ENCODE peak calls at places on chromosome 7, in six cellular contexts. One of them, this sample, is unnamed.

GRCh38 chr7:80107278-80107677 is 27.4 kb upstream of the GNAI1 start:
- DNase-seq in IMR-90: no peak
- DNase-seq in Panc1: no peak
- DNase-seq in upper lobe of left lung: no peak
- DNase-seq in CD8-positive, alpha-beta T cell: no peak
- DNase-seq in A549: no peak
- DNase-seq in this sample: no peak

GRCh38 chr7:1868400-1869165 is 198.5 kb downstream of the ELFN1 start:
- DNase-seq in IMR-90: no peak
- DNase-seq in Panc1: no peak
- DNase-seq in upper lobe of left lung: peak; percentile 81
- DNase-seq in CD8-positive, alpha-beta T cell: no peak
- DNase-seq in A549: no peak
- DNase-seq in this sample: no peak

GRCh38 chr7:30135271-30135550 is 425 bp downstream of the MTURN start:
- DNase-seq in IMR-90: no peak
- DNase-seq in Panc1: no peak
- DNase-seq in upper lobe of left lung: no peak
- DNase-seq in CD8-positive, alpha-beta T cell: no peak
- DNase-seq in A549: no peak
- DNase-seq in this sample: no peak

GRCh38 chr7:14714161-14714728 is 188.3 kb downstream of the DGKB start:
- DNase-seq in IMR-90: no peak
- DNase-seq in Panc1: no peak
- DNase-seq in upper lobe of left lung: no peak
- DNase-seq in CD8-positive, alpha-beta T cell: no peak
- DNase-seq in A549: no peak
- DNase-seq in this sample: no peak

GRCh38 chr7:116169060-116169459 is 41.3 kb upstream of the TES start:
- DNase-seq in IMR-90: peak; percentile 76
- DNase-seq in Panc1: no peak
- DNase-seq in upper lobe of left lung: no peak
- DNase-seq in CD8-positive, alpha-beta T cell: no peak
- DNase-seq in A549: peak; percentile 15
- DNase-seq in this sample: no peak

GRCh38 chr7:71414490-71414889 is 282.5 kb downstream of the GALNT17 start:
- DNase-seq in IMR-90: no peak
- DNase-seq in Panc1: no peak
- DNase-seq in upper lobe of left lung: no peak
- DNase-seq in CD8-positive, alpha-beta T cell: no peak
- DNase-seq in A549: no peak
- DNase-seq in this sample: no peak

GRCh38 chr7:141158562-141158961 is 84.7 kb downstream of the TMEM178B start:
- DNase-seq in IMR-90: peak; percentile 94
- DNase-seq in Panc1: peak; percentile 50
- DNase-seq in upper lobe of left lung: no peak
- DNase-seq in CD8-positive, alpha-beta T cell: no peak
- DNase-seq in A549: peak; percentile 18
- DNase-seq in this sample: no peak

GRCh38 chr7:50185188-50185587 is 92.1 kb upstream of the ZPBP start:
- DNase-seq in IMR-90: no peak
- DNase-seq in Panc1: no peak
- DNase-seq in upper lobe of left lung: no peak
- DNase-seq in CD8-positive, alpha-beta T cell: no peak
- DNase-seq in A549: no peak
- DNase-seq in this sample: no peak

GRCh38 chr7:117731455-117731854 is 141.8 kb downstream of the CTTNBP2 start:
- DNase-seq in IMR-90: peak; percentile 22
- DNase-seq in Panc1: no peak
- DNase-seq in upper lobe of left lung: no peak
- DNase-seq in CD8-positive, alpha-beta T cell: no peak
- DNase-seq in A549: no peak
- DNase-seq in this sample: no peak

GRCh38 chr7:133448012-133448411 is 195.1 kb downstream of the EXOC4 start:
- DNase-seq in IMR-90: no peak
- DNase-seq in Panc1: no peak
- DNase-seq in upper lobe of left lung: no peak
- DNase-seq in CD8-positive, alpha-beta T cell: no peak
- DNase-seq in A549: no peak
- DNase-seq in this sample: no peak

GRCh38 chr7:97009753-97010732 is 4.7 kb downstream of the DLX6 start:
- DNase-seq in IMR-90: no peak
- DNase-seq in Panc1: no peak
- DNase-seq in upper lobe of left lung: peak; percentile 46
- DNase-seq in CD8-positive, alpha-beta T cell: no peak
- DNase-seq in A549: no peak
- DNase-seq in this sample: no peak

GRCh38 chr7:94160719-94161435 is 156.7 kb upstream of the BET1 start:
- DNase-seq in IMR-90: no peak
- DNase-seq in Panc1: no peak
- DNase-seq in upper lobe of left lung: no peak
- DNase-seq in CD8-positive, alpha-beta T cell: no peak
- DNase-seq in A549: no peak
- DNase-seq in this sample: no peak

GRCh38 chr7:70616821-70617220 is 515.1 kb upstream of the GALNT17 start:
- DNase-seq in IMR-90: no peak
- DNase-seq in Panc1: no peak
- DNase-seq in upper lobe of left lung: no peak
- DNase-seq in CD8-positive, alpha-beta T cell: no peak
- DNase-seq in A549: no peak
- DNase-seq in this sample: no peak

GRCh38 chr7:3294432-3295100 is 6.5 kb upstream of the SDK1 start:
- DNase-seq in IMR-90: no peak
- DNase-seq in Panc1: no peak
- DNase-seq in upper lobe of left lung: no peak
- DNase-seq in CD8-positive, alpha-beta T cell: no peak
- DNase-seq in A549: no peak
- DNase-seq in this sample: no peak

GRCh38 chr7:95209276-95209675 is 115.1 kb downstream of the PON1 start:
- DNase-seq in IMR-90: no peak
- DNase-seq in Panc1: no peak
- DNase-seq in upper lobe of left lung: no peak
- DNase-seq in CD8-positive, alpha-beta T cell: no peak
- DNase-seq in A549: no peak
- DNase-seq in this sample: no peak

DNA sequence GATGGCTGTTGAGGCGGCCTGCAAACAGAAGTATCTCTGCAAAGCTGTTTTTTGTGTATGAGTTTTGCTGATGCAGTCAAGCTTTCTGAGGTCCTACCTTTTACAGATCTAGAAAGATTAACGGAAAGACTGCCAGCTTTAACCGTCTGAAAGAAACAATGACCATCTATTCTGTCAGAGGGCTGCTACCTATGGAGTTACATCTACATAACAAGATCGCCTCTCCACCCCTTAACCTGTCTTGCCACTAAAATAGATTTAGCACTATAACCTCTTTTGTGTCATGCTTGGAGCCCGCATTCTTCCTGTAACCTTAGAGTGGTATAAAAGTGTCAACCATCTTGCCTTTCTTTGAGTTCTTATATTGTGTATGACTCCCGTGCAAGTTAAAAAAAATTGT is 291.2 kb downstream of the POM121L12 start:
- DNase-seq in IMR-90: no peak
- DNase-seq in Panc1: no peak
- DNase-seq in upper lobe of left lung: no peak
- DNase-seq in CD8-positive, alpha-beta T cell: no peak
- DNase-seq in A549: no peak
- DNase-seq in this sample: no peak
- H3K9me3 ChIP-seq in IMR-90: peaks cover 4% of the 10 kb centered on the region
- H3K9me3 ChIP-seq in Panc1: peaks cover 3% of the 10 kb centered on the region
- H3K9me3 ChIP-seq in upper lobe of left lung: no peaks in the 10 kb centered on the region
- H3K9me3 ChIP-seq in CD8-positive, alpha-beta T cell: no peaks in the 10 kb centered on the region
- H3K9me3 ChIP-seq in A549: peaks cover 3% of the 10 kb centered on the region
- H3K9me3 ChIP-seq in this sample: no peaks in the 10 kb centered on the region

DNA sequence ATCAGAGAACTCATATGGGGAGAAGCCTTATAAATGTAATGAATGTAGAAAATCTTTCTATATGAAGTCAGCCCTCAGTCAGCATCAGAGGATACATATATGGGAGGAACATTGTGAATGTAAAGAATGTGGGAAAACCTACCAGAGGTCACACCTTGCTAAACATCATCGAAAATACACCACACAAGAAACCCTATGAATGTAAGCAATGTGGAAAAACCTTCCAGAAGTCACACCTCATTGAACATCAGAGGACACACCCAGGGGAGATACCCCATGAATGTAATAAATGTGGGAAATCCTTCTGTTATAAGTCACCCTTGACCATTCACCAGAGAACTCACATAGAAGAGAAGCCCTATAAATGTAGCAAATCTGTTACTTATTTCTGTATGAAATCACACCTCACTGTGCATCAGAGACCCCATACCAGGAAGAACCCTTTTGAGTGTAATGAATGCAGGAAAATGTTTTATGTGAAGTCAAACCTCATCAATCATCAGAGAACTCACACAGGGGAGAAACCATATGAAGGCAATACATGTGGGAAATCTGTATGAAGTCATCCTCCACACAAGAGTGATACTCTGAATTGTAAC is 30.8 kb downstream of the ZNF12 start:
- DNase-seq in IMR-90: no peak
- DNase-seq in Panc1: no peak
- DNase-seq in upper lobe of left lung: no peak
- DNase-seq in CD8-positive, alpha-beta T cell: no peak
- DNase-seq in A549: no peak
- DNase-seq in this sample: no peak
- H3K9me3 ChIP-seq in IMR-90: peaks cover 52% of the 10 kb centered on the region
- H3K9me3 ChIP-seq in Panc1: peaks cover 53% of the 10 kb centered on the region
- H3K9me3 ChIP-seq in upper lobe of left lung: peaks cover 76% of the 10 kb centered on the region
- H3K9me3 ChIP-seq in CD8-positive, alpha-beta T cell: peaks cover 50% of the 10 kb centered on the region
- H3K9me3 ChIP-seq in A549: peaks cover 83% of the 10 kb centered on the region
- H3K9me3 ChIP-seq in this sample: peaks cover 21% of the 10 kb centered on the region

GRCh38 chr7:57415326-57415725 is 34.7 kb upstream of the ZNF716 start:
- DNase-seq in IMR-90: no peak
- DNase-seq in Panc1: no peak
- DNase-seq in upper lobe of left lung: no peak
- DNase-seq in CD8-positive, alpha-beta T cell: no peak
- DNase-seq in A549: no peak
- DNase-seq in this sample: no peak
- H3K9me3 ChIP-seq in IMR-90: peaks cover 51% of the 10 kb centered on the region
- H3K9me3 ChIP-seq in Panc1: no peaks in the 10 kb centered on the region
- H3K9me3 ChIP-seq in upper lobe of left lung: no peaks in the 10 kb centered on the region
- H3K9me3 ChIP-seq in CD8-positive, alpha-beta T cell: no peaks in the 10 kb centered on the region
- H3K9me3 ChIP-seq in A549: no peaks in the 10 kb centered on the region
- H3K9me3 ChIP-seq in this sample: no peaks in the 10 kb centered on the region

DNA sequence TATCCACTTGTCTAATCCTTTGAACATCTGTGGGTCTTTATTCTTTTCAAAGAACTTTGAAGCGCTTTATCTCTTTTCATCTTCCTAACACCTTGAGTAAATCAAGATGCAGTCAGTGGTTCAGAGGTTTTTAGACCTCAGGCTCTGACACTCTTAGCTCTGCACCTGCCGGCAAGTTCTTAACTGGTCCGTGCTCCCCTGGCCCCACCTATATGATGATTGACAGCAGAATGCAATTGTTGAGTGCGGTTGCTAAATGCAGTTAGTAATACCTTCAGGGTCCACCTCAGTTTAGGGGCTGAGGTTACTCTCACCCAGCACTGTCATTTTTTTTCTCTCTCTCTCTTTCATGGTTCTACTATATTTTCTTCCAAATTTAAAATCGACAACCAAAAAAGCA is 854.2 kb upstream of the AUTS2 start:
- DNase-seq in IMR-90: no peak
- DNase-seq in Panc1: no peak
- DNase-seq in upper lobe of left lung: no peak
- DNase-seq in CD8-positive, alpha-beta T cell: no peak
- DNase-seq in A549: no peak
- DNase-seq in this sample: no peak
- H3K9me3 ChIP-seq in IMR-90: no peaks in the 10 kb centered on the region
- H3K9me3 ChIP-seq in Panc1: no peaks in the 10 kb centered on the region
- H3K9me3 ChIP-seq in upper lobe of left lung: no peaks in the 10 kb centered on the region
- H3K9me3 ChIP-seq in CD8-positive, alpha-beta T cell: no peaks in the 10 kb centered on the region
- H3K9me3 ChIP-seq in A549: no peaks in the 10 kb centered on the region
- H3K9me3 ChIP-seq in this sample: no peaks in the 10 kb centered on the region

DNA sequence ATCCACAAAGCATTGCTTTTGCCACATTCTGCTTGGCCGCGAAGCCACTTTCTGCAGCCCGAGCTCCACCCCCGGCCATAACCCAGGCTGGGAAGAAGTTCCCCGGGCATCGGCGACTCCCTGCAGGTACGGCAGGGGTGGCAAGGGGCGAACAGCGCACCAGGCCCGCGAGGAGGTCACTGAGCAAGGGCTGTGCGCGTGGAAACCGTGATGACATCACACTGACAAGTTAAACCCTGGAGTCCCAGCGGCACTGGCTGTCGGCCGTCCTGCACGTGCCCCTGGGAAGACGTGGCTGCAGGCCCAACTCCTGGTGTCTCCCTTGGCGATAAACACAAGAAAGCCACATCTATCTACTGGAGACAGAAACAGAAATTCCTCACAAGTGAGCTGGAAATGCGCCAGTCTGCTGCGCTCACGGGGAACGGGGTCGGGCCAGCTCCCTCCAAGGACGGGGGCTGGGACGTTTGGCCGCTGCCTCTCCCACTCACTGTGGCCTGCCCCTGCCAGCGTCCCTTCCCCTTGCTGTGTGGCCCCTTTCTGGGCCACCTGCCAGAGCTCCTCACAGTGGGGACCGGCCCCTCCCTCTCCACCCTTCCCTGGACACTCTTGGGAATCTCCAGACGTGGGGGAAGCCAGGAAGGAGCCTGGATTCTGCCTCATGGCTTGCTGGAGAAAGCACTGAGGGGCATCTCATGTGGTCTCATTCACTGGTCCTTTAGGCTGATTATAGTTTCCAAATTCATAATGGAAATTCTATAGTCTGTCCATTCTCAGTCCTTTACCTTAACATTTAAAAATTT is 326.5 kb downstream of the DNAJB6 start:
- DNase-seq in IMR-90: no peak
- DNase-seq in Panc1: no peak
- DNase-seq in upper lobe of left lung: peak; percentile 77
- DNase-seq in CD8-positive, alpha-beta T cell: no peak
- DNase-seq in A549: no peak
- DNase-seq in this sample: no peak
- H3K9me3 ChIP-seq in IMR-90: peaks cover 59% of the 10 kb centered on the region
- H3K9me3 ChIP-seq in Panc1: no peaks in the 10 kb centered on the region
- H3K9me3 ChIP-seq in upper lobe of left lung: no peaks in the 10 kb centered on the region
- H3K9me3 ChIP-seq in CD8-positive, alpha-beta T cell: no peaks in the 10 kb centered on the region
- H3K9me3 ChIP-seq in A549: no peaks in the 10 kb centered on the region
- H3K9me3 ChIP-seq in this sample: no peaks in the 10 kb centered on the region

DNA sequence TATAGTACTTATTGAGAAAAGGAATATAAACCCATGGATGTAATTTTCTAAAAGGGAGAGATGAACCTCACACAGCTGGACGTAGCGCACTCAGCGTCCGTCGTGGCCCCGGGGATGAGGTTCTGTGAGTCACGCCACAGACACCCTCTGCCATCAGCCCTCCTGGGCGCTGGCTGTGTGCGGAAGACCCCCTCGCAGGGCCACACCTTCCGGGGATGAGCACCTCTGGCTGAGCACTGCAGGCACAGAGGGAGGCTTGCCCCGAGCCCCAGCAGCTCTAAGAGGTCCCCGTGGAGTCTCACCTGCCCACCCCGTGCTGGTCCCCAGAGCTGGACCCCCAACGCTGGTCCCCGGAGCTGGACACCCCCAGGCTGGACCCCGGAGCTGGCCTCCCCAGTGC is 215.8 kb downstream of the PTPRN2 start:
- DNase-seq in IMR-90: no peak
- DNase-seq in Panc1: no peak
- DNase-seq in upper lobe of left lung: no peak
- DNase-seq in CD8-positive, alpha-beta T cell: no peak
- DNase-seq in A549: no peak
- DNase-seq in this sample: no peak
- H3K9me3 ChIP-seq in IMR-90: peaks cover 41% of the 10 kb centered on the region
- H3K9me3 ChIP-seq in Panc1: no peaks in the 10 kb centered on the region
- H3K9me3 ChIP-seq in upper lobe of left lung: no peaks in the 10 kb centered on the region
- H3K9me3 ChIP-seq in CD8-positive, alpha-beta T cell: no peaks in the 10 kb centered on the region
- H3K9me3 ChIP-seq in A549: no peaks in the 10 kb centered on the region
- H3K9me3 ChIP-seq in this sample: no peaks in the 10 kb centered on the region

GRCh38 chr7:158192956-158193355 is 394.7 kb downstream of the PTPRN2 start:
- DNase-seq in IMR-90: no peak
- DNase-seq in Panc1: no peak
- DNase-seq in upper lobe of left lung: peak; percentile 56
- DNase-seq in CD8-positive, alpha-beta T cell: no peak
- DNase-seq in A549: no peak
- DNase-seq in this sample: no peak
- H3K9me3 ChIP-seq in IMR-90: peaks cover 67% of the 10 kb centered on the region
- H3K9me3 ChIP-seq in Panc1: peaks cover 4% of the 10 kb centered on the region
- H3K9me3 ChIP-seq in upper lobe of left lung: no peaks in the 10 kb centered on the region
- H3K9me3 ChIP-seq in CD8-positive, alpha-beta T cell: no peaks in the 10 kb centered on the region
- H3K9me3 ChIP-seq in A549: no peaks in the 10 kb centered on the region
- H3K9me3 ChIP-seq in this sample: peaks cover 2% of the 10 kb centered on the region

This sample was measured in T-helper 17 cell.